ENCODE peak calls at places on chromosomes 11 and 22, in nine cellular contexts. Y is NAMALWA; N is activated naive CD8-positive, alpha-beta T cell treated with anti-CD3 and anti-CD28 coated beads, Interleukin-2, amount 50 U/mL, for 24 hours; G is nephron progenitor cell; R is ELR; E is NCI-H1092; O is hepatic stellate cell; A is OCI-M1; Q is neural progenitor cell. S is an unnamed sample.

GRCh38 chr11:115869780-115870431 is 365.7 kb upstream of the CADM1 start:
- DNase-seq in E (peak), R (peak), G (peak), A (peak), N (no peak), O (no peak), Y (peak), Q (peak), S (peak)

GRCh38 chr11:2609345-2609744 is 90.4 kb downstream of the KCNQ1OT1 start:
- DNase-seq in E (no peak), O (no peak), Y (no peak), A (no peak), Q (no peak), G (no peak), N (no peak), R (no peak), S (no peak)

GRCh38 chr22:42439821-42440674 is 7.8 kb upstream of the NFAM1 start:
- DNase-seq in A (peak), Q (no peak), N (no peak), Y (peak), R (peak), G (no peak), O (peak), E (no peak), S (peak)

GRCh38 chr11:132032555-132032954 is 662.1 kb downstream of the NTM start:
- DNase-seq in G (no peak), A (no peak), O (peak), E (no peak), Q (no peak), Y (no peak), N (no peak), R (peak), S (no peak)

GRCh38 chr11:118530180-118530682 is 761 bp upstream of the TMEM25 start:
- DNase-seq in E (peak), Q (no peak), R (peak), A (peak), G (no peak), O (no peak), N (no peak), Y (no peak), S (no peak)

GRCh38 chr11:16603890-16604783 is 134.3 kb upstream of the C11orf58 start:
- DNase-seq in N (no peak), Y (no peak), G (peak), O (peak), R (peak), A (no peak), Q (peak), E (no peak), S (peak)

GRCh38 chr22:48894064-48894671 is 933.5 kb downstream of the BRD1 start:
- DNase-seq in G (no peak), Q (no peak), N (no peak), E (no peak), A (no peak), Y (peak), O (no peak), R (no peak), S (no peak)

GRCh38 chr11:59437770-59438169 is 1.5 kb downstream of the OR5A1 start:
- DNase-seq in R (no peak), O (no peak), N (no peak), Y (no peak), Q (peak), G (no peak), A (no peak), E (no peak), S (no peak)

GRCh38 chr22:36328635-36329216 is 59.0 kb downstream of the MYH9 start:
- DNase-seq in Y (no peak), R (peak), A (no peak), O (peak), Q (no peak), E (no peak), G (no peak), N (peak), S (no peak)

GRCh38 chr11:47001666-47002285 is 65.2 kb downstream of the CSTPP1 start:
- DNase-seq in Y (peak), A (peak), G (no peak), N (no peak), Q (peak), R (no peak), E (no peak), O (no peak), S (no peak)

GRCh38 chr11:71098776-71099175 is 153.6 kb downstream of the SHANK2 start:
- DNase-seq in O (no peak), A (no peak), E (no peak), Y (no peak), G (no peak), N (no peak), R (no peak), Q (no peak), S (no peak)

GRCh38 chr11:108221401-108221800 is 1.0 kb downstream of the NPAT start:
- DNase-seq in E (no peak), G (no peak), A (peak), Y (no peak), R (peak), N (no peak), Q (peak), O (no peak), S (no peak)

GRCh38 chr22:30188911-30189310 is 57.6 kb downstream of the LIF start:
- DNase-seq in R (no peak), G (no peak), O (no peak), Y (no peak), Q (no peak), A (peak), E (no peak), N (no peak), S (no peak)

GRCh38 chr11:128939591-128939990 is 3.1 kb downstream of the TP53AIP1 start:
- DNase-seq in Q (no peak), N (no peak), O (no peak), G (no peak), A (no peak), Y (no peak), E (no peak), R (no peak), S (no peak)

GRCh38 chr22:40982482-40983385 is 31.6 kb downstream of the RBX1 start:
- DNase-seq in R (no peak), Q (no peak), O (peak), A (no peak), E (no peak), N (no peak), Y (peak), G (no peak), S (no peak)

GRCh38 chr22:20208713-20209310 is 58.0 kb upstream of the CCDC188 start:
- DNase-seq in G (no peak), Y (no peak), A (no peak), E (no peak), Q (no peak), O (no peak), N (no peak), R (no peak), S (no peak)

GRCh38 chr22:45640291-45640940 is 31.2 kb upstream of the ATXN10 start:
- DNase-seq in N (no peak), E (no peak), R (no peak), Y (no peak), A (no peak), Q (no peak), O (no peak), G (no peak), S (no peak)